ENCODE peak calls at places on chromosome 1, in ten cellular contexts. T is mucosa of gallbladder; X is NCI-H1105; I is stomach; R is ELF-1; U is HuH-7; C is HT1080; Y is T1000; S is AG08395; G is activated CD4-positive, alpha-beta T cell treated with anti-CD3 and anti-CD28 coated beads for 24 hours. E is an unnamed sample.
A peak's percentile ranks its signal among the peaks of the same experiment; 100 is the strongest.

GRCh38 chr1:15435239-15436077 is 2.8 kb upstream of the CTRC start:
- DNase-seq in I (no peak), U (no peak), C (no peak), S (no peak), R (no peak), G (no peak), X (no peak), T (no peak), Y (no peak), E (no peak)

GRCh38 chr1:177274687-177275211 is 104.0 kb downstream of the BRINP2 start:
- DNase-seq in G (no peak), R (no peak), T (peak; percentile 86), C (peak; percentile 79), X (peak; percentile 47), S (peak; percentile 57), Y (no peak), I (peak; percentile 47), U (no peak), E (no peak)

GRCh38 chr1:16075337-16076002 is 2.0 kb upstream of the FAM131C start:
- DNase-seq in G (no peak), I (peak; percentile 80), X (no peak), C (peak; percentile 69), U (no peak), T (no peak), Y (no peak), S (peak; percentile 46), R (no peak), E (no peak)

GRCh38 chr1:227891955-227892871 is 55.5 kb downstream of the WNT9A start:
- DNase-seq in G (no peak), S (no peak), U (no peak), T (no peak), X (no peak), C (no peak), R (peak; percentile 58), Y (no peak), I (peak; percentile 19), E (no peak)

GRCh38 chr1:91791103-91791502 is 94.8 kb downstream of the TGFBR3 start:
- DNase-seq in U (no peak), X (peak; percentile 37), G (no peak), S (no peak), Y (no peak), C (no peak), T (no peak), I (no peak), R (peak; percentile 44), E (peak; percentile 46)

GRCh38 chr1:206939841-206940587 is 6.3 kb downstream of the PIGR start:
- DNase-seq in C (no peak), T (no peak), I (peak; percentile 66), X (no peak), U (no peak), R (no peak), Y (no peak), S (no peak), G (no peak), E (no peak)

GRCh38 chr1:203170625-203171330 is 4.8 kb downstream of the MYBPH start:
- DNase-seq in R (no peak), Y (no peak), U (no peak), I (no peak), S (no peak), G (no peak), X (no peak), T (no peak), C (peak; percentile 21), E (no peak)

GRCh38 chr1:111937147-111937725 is 52.2 kb downstream of the KCND3 start:
- DNase-seq in U (no peak), T (no peak), X (no peak), Y (no peak), I (no peak), C (no peak), R (peak; percentile 93), G (no peak), S (peak; percentile 15), E (no peak)